ENCODE peak calls at places on chromosomes 16 and 17, in six cellular contexts. V is AG04450, P is colonic mucosa, G is body of pancreas, F is breast epithelium, L is HCT116. I is an unnamed sample.
A peak's percentile ranks its signal among the peaks of the same experiment; 100 is the strongest.

GRCh38 chr17:71202449-71202848 is 918.4 kb upstream of the SOX9 start:
- DNase-seq in G (no peak), V (no peak), P (no peak), F (no peak), L (no peak), I (no peak)

GRCh38 chr17:8873801-8874715 is 6.6 kb upstream of the PIK3R6 start:
- DNase-seq in G (no peak), F (no peak), V (no peak), P (no peak), L (no peak), I (no peak)

GRCh38 chr16:89176147-89176690 is 4.7 kb downstream of the CDH15 start:
- DNase-seq in G (no peak), L (no peak), V (no peak), P (no peak), F (no peak), I (no peak)

GRCh38 chr17:75078097-75079022 is 9.4 kb upstream of the SLC16A5 start:
- DNase-seq in F (peak; percentile 62), P (peak; percentile 58), G (peak; percentile 31), V (peak; percentile 32), L (peak; percentile 69), I (no peak)

GRCh38 chr16:3690470-3690918 is 26.8 kb downstream of the TRAP1 start:
- DNase-seq in L (peak; percentile 48), V (peak; percentile 86), G (peak; percentile 93), P (peak; percentile 88), F (peak; percentile 87), I (peak; percentile 39)

GRCh38 chr16:87681990-87682570 is 79.8 kb downstream of the JPH3 start:
- DNase-seq in G (no peak), F (no peak), V (peak; percentile 48), L (peak; percentile 10), P (no peak), I (no peak)

GRCh38 chr17:82230627-82231311 is 1.9 kb downstream of the SLC16A3 start:
- DNase-seq in F (peak; percentile 62), V (no peak), G (peak; percentile 73), L (no peak), P (peak; percentile 95), I (no peak)

GRCh38 chr16:88524973-88525662 is 45.1 kb upstream of the ZC3H18 start:
- DNase-seq in F (no peak), V (no peak), P (no peak), G (peak; percentile 59), L (no peak), I (no peak)

GRCh38 chr17:63433746-63434591 is 12.1 kb downstream of the CYB561 start:
- DNase-seq in V (peak; percentile 82), G (peak; percentile 78), F (peak; percentile 47), L (no peak), P (peak; percentile 57), I (no peak)

GRCh38 chr17:82943339-82943738 is 103.5 kb upstream of the ZNF750 start:
- DNase-seq in V (no peak), L (no peak), P (no peak), F (no peak), G (no peak), I (no peak)

GRCh38 chr16:51753382-51753781 is 602.3 kb upstream of the SALL1 start:
- DNase-seq in P (no peak), F (no peak), V (no peak), L (no peak), G (no peak), I (no peak)

GRCh38 chr16:10641953-10642949 is 52.5 kb downstream of the TEKT5 start:
- DNase-seq in G (no peak), F (no peak), L (no peak), V (no peak), P (no peak), I (no peak)

GRCh38 chr16:75097941-75098897 is 18.4 kb downstream of the LDHD start:
- DNase-seq in L (no peak), F (no peak), V (no peak), G (no peak), P (no peak), I (no peak)

GRCh38 chr16:15422222-15422621 is 12.2 kb upstream of the BMERB1 start:
- DNase-seq in F (no peak), V (no peak), L (no peak), G (peak; percentile 74), P (no peak), I (no peak)

GRCh38 chr16:1090620-1091587 is 5.1 kb downstream of the C1QTNF8 start:
- DNase-seq in G (peak; percentile 45), P (no peak), F (no peak), L (no peak), V (no peak), I (no peak)

GRCh38 chr17:44556114-44556853 is 1.0 kb upstream of the FZD2 start:
- DNase-seq in P (peak; percentile 25), L (peak; percentile 19), G (peak; percentile 55), V (no peak), F (no peak), I (peak; percentile 55)

GRCh38 chr17:44200478-44201155 is 933 bp upstream of the ATXN7L3 start:
- DNase-seq in V (no peak), L (no peak), F (no peak), P (no peak), G (peak; percentile 26), I (no peak)

GRCh38 chr16:11398136-11398535 is 52.9 kb downstream of the RMI2 start:
- DNase-seq in L (no peak), F (no peak), V (no peak), P (no peak), G (no peak), I (no peak)

GRCh38 chr17:57938061-57938502 is 17.1 kb downstream of the CUEDC1 start:
- DNase-seq in P (peak; percentile 73), F (no peak), L (no peak), G (no peak), V (no peak), I (no peak)

GRCh38 chr16:49350265-49351103 is 23.1 kb upstream of the C16orf78 start:
- DNase-seq in P (peak; percentile 75), F (no peak), G (peak; percentile 71), V (no peak), L (peak; percentile 27), I (no peak)

GRCh38 chr17:31967643-31968042 is 30.8 kb downstream of the SUZ12 start:
- DNase-seq in F (no peak), L (no peak), P (no peak), V (no peak), G (no peak), I (no peak)

GRCh38 chr16:31873556-31874353 is at the start of gene ZNF267:
- DNase-seq in G (peak; percentile 98), F (peak; percentile 97), L (peak; percentile 70), P (peak; percentile 96), V (peak; percentile 77), I (peak; percentile 79)

GRCh38 chr17:4968916-4969550 is 1.4 kb upstream of the SPAG7 start:
- DNase-seq in G (no peak), P (no peak), V (peak; percentile 85), F (no peak), L (no peak), I (no peak)

GRCh38 chr16:11398851-11399250 is 53.6 kb downstream of the RMI2 start:
- DNase-seq in L (no peak), G (no peak), V (no peak), P (no peak), F (no peak), I (no peak)

GRCh38 chr16:17520567-17520966 is 49.8 kb upstream of the XYLT1 start:
- DNase-seq in F (no peak), P (no peak), L (no peak), G (no peak), V (no peak), I (no peak)

DNA sequence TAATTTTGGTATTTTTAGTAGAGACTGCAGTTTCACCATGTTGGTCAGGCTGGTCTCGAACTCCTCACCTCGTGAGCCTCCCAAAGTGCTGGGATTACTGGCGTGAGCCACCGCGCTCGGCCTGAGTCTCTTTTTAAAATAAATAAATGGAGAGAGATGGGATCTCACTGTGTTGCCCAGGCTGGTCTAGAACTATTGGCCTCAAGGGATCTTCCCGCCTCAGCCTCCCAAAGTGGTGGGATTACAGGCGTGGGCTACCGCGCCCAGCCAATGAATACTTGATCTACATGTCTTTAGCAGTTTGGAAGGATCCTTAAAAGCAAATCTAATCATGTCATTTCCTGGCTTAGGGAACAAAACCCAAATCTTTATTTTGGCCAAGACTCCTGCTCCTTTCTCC is 1.2 kb downstream of the DHODH start:
- DNase-seq in V (no peak), G (no peak), L (no peak), F (no peak), P (no peak), I (no peak)
- H3K4me3 ChIP-seq in V (no peak overlapping the region), G (no peak overlapping the region), L (peak overlapping the region; percentile 35), F (no peak overlapping the region), P (no peak overlapping the region), I (peak overlapping the region; percentile 35)

DNA sequence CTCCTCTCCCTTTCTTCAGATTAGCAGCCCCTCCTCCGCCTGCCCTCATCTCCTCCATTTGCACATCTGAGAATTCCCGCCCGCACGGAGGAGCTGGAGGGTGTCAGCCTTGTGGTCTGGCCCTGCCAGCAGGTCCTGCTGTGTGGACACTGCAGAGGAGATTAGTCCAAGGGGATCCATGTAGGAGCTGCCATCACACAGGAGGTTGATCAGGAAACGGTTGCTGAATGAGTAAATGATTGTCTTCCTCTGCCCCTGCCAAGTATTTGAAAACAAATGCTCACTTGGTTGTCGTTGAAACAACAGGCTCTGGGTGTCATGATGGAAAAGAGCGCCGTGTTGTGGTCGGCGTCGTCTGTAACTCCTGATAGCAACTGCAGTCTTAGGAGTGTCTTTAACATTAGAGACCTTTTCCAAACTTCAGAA is 63.8 kb upstream of the CHMP6 start:
- DNase-seq in P (no peak), L (no peak), V (no peak), G (peak; percentile 2), F (no peak), I (no peak)
- TF ChIP-seq CTCF in P (no peak), L (no peak), V (no peak), G (no peak), F (no peak), I (no peak)

GRCh38 chr16:57807968-57808528 is 5.8 kb upstream of the KIFC3 start:
- DNase-seq in F (peak; percentile 79), V (peak; percentile 47), G (peak; percentile 94), P (peak; percentile 89), L (peak; percentile 59), I (no peak)
- H3K4me3 ChIP-seq in F (peak overlapping the region; percentile 16), V (peak overlapping the region; percentile 31), G (no peak overlapping the region), P (no peak overlapping the region), L (peak overlapping the region; percentile 6), I (no peak overlapping the region)

DNA sequence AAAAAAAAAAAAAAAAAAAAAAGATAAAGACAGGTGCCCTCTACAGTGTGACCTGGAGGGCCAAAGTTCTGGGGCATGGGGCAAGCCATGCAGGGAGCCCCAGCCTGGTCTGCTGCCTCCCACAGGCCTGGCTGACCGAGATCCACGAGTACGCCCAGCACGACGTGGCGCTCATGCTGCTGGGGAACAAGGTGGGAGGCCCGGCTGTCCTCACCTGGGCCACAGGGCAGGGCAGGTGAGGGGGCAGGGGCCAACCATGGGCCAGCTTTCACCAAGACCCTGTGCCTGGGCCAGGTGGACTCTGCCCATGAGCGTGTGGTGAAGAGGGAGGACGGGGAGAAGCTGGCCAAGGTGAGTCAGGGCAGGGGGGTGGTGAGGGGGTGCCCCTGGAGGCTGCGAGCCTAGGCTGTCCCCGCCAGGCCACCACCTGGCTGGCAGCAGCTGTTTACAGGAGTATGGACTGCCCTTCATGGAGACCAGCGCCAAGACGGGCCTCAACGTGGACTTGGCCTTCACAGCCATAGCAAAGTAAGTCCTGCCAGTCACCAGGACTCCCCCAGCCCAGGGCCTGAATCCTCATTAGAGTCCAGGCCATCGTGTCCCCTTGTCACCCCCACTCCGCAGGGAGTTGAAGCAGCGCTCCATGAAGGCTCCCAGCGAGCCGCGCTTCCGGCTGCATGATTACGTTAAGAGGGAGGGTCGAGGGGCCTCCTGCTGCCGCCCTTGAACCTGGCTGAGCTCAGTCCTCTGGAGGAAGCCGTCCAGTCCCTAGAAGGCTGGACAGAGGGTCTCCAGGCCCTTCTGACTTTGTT is 2.7 kb upstream of the TRAF7 start:
- DNase-seq in V (no peak), P (peak; percentile 58), G (peak; percentile 82), F (no peak), L (no peak), I (no peak)
- TF ChIP-seq CTCF in V (no peak), P (no peak), G (no peak), F (no peak), L (peak; percentile 19), I (peak; percentile 14)